ENCODE peak calls at places on chromosomes 1 and 21, in seven cellular contexts. M, V, D, Z, T, C and E are unnamed samples.

GRCh38 chr1:234611799-234612351 is 1.9 kb upstream of the IRF2BP2 start:
- DNase-seq in M (no peak), V (peak; percentile 55), D (peak; percentile 71), Z (peak; percentile 54), T (peak; percentile 77), C (no peak), E (no peak)

GRCh38 chr1:198167436-198167934 is 10.7 kb downstream of the NEK7 start:
- DNase-seq in M (peak; percentile 83), V (peak; percentile 49), D (no peak), Z (no peak), T (no peak), C (no peak), E (peak; percentile 62)

GRCh38 chr1:154159554-154159953 is 4.7 kb upstream of the NUP210L start:
- DNase-seq in M (no peak), V (no peak), D (no peak), Z (no peak), T (no peak), C (no peak), E (no peak)

GRCh38 chr1:229556551-229556950 is 2.0 kb downstream of the ABCB10 start:
- DNase-seq in M (no peak), V (no peak), D (no peak), Z (no peak), T (no peak), C (no peak), E (no peak)

GRCh38 chr1:29532741-29533140 is 296.4 kb downstream of the PTPRU start:
- DNase-seq in M (no peak), V (no peak), D (no peak), Z (no peak), T (no peak), C (no peak), E (no peak)

GRCh38 chr1:228770779-228771223 is 35.5 kb downstream of the RHOU start:
- DNase-seq in M (no peak), V (no peak), D (no peak), Z (no peak), T (no peak), C (no peak), E (no peak)

GRCh38 chr1:200128081-200128480 is 100.6 kb downstream of the NR5A2 start:
- DNase-seq in M (no peak), V (no peak), D (no peak), Z (no peak), T (no peak), C (no peak), E (no peak)

GRCh38 chr1:160682983-160683886 is 28.4 kb downstream of the CD48 start:
- DNase-seq in M (peak; percentile 11), V (no peak), D (no peak), Z (peak; percentile 6), T (no peak), C (no peak), E (no peak)

GRCh38 chr21:33451634-33452071 is 28.1 kb downstream of the TMEM50B start:
- DNase-seq in M (peak; percentile 57), V (no peak), D (no peak), Z (peak; percentile 9), T (no peak), C (no peak), E (peak; percentile 7)

GRCh38 chr1:20219991-20220390 is 33.7 kb upstream of the PLA2G2C start:
- DNase-seq in M (no peak), V (no peak), D (no peak), Z (no peak), T (no peak), C (no peak), E (no peak)

GRCh38 chr1:228555074-228555989 is 68.2 kb downstream of the RNF187 start:
- DNase-seq in M (no peak), V (no peak), D (no peak), Z (no peak), T (peak; percentile 61), C (no peak), E (no peak)

GRCh38 chr1:10122926-10123325 is 87.4 kb upstream of the KIF1B start:
- DNase-seq in M (no peak), V (peak; percentile 56), D (no peak), Z (peak; percentile 43), T (no peak), C (peak; percentile 41), E (peak; percentile 72)

GRCh38 chr21:37623689-37624088 is 257.1 kb downstream of the DYRK1A start:
- DNase-seq in M (no peak), V (no peak), D (no peak), Z (no peak), T (no peak), C (no peak), E (no peak)

GRCh38 chr1:227322376-227322775 is 4.1 kb upstream of the CDC42BPA start:
- DNase-seq in M (no peak), V (no peak), D (no peak), Z (no peak), T (no peak), C (no peak), E (no peak)

GRCh38 chr1:33342041-33342723 is 21.3 kb upstream of the A3GALT2 start:
- DNase-seq in M (peak; percentile 95), V (peak; percentile 95), D (peak; percentile 92), Z (peak; percentile 98), T (no peak), C (peak; percentile 98), E (peak; percentile 98)

GRCh38 chr1:201268604-201269151 is 14.6 kb upstream of the PKP1 start:
- DNase-seq in M (peak; percentile 81), V (peak; percentile 87), D (no peak), Z (peak; percentile 82), T (no peak), C (peak; percentile 48), E (peak; percentile 74)

GRCh38 chr1:232707142-232707541 is 77.2 kb upstream of the SIPA1L2 start:
- DNase-seq in M (peak; percentile 86), V (no peak), D (peak; percentile 67), Z (no peak), T (no peak), C (no peak), E (no peak)

GRCh38 chr1:116033322-116033721 is 57.0 kb downstream of the SLC22A15 start:
- DNase-seq in M (peak; percentile 86), V (no peak), D (no peak), Z (no peak), T (no peak), C (no peak), E (no peak)

GRCh38 chr1:44636067-44636466 is 38.2 kb downstream of the TMEM53 start:
- DNase-seq in M (no peak), V (no peak), D (no peak), Z (no peak), T (no peak), C (no peak), E (no peak)

GRCh38 chr1:11180342-11180744 is 8.8 kb upstream of the ANGPTL7 start:
- DNase-seq in M (no peak), V (peak; percentile 15), D (no peak), Z (peak; percentile 82), T (no peak), C (no peak), E (peak; percentile 71)

GRCh38 chr1:19260211-19261138 is 8.9 kb downstream of the MRTO4 start:
- DNase-seq in M (peak; percentile 79), V (peak; percentile 91), D (peak; percentile 42), Z (peak; percentile 92), T (peak; percentile 69), C (peak; percentile 59), E (peak; percentile 90)

GRCh38 chr1:38991638-38992449 is 768 bp downstream of the AKIRIN1 start:
- DNase-seq in M (no peak), V (peak; percentile 25), D (peak; percentile 30), Z (peak; percentile 25), T (peak; percentile 68), C (no peak), E (no peak)

GRCh38 chr1:227901906-227902640 is 45.7 kb downstream of the WNT9A start:
- DNase-seq in M (no peak), V (peak; percentile 52), D (no peak), Z (peak; percentile 21), T (peak; percentile 50), C (no peak), E (peak; percentile 45)

DNA sequence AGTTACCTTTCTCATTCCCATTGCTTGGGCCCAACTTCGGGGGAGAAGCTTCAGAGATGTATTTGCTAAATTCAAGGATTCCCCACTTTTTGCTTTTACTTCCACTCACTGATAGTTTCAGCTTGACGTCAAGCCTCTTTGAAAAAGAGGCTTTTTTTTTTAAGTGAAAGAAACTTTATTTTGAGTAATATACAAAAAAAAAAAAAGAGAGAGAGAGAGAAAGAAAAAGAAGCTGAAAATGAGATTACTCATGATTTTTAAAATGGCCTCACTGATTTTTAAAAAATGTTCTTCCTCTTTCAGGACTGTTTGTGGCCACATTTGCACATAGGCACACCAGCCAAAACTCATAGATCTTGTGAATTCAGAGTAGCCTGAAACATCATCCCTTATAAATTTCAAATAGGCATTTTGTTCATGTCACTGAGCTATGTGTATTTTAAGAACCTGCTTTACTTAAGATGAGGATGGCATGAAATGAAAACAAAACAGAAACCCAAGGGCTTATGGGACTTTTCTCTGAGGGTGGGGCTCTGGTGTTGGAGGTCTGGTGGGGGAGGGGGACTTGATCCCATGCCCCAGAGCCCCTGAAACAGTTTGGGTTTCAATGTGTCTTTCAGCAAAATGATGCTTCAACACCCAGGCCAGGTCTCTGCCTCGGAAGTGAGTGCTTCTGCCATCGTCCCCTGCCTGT is 6.0 kb downstream of the ATF3 start:
- DNase-seq in M (peak; percentile 21), V (no peak), D (no peak), Z (peak; percentile 11), T (no peak), C (no peak), E (no peak)
- H3K4me3 ChIP-seq in M (no peak overlapping the region), V (no peak overlapping the region), D (no peak overlapping the region), Z (no peak overlapping the region), T (no peak overlapping the region), C (no peak overlapping the region), E (no peak overlapping the region)

GRCh38 chr1:54861070-54861761 is 25.8 kb downstream of the DHCR24 start:
- DNase-seq in M (no peak), V (no peak), D (no peak), Z (peak; percentile 58), T (no peak), C (no peak), E (no peak)
- TF ChIP-seq CTCF in M (no peak), V (no peak), D (no peak), Z (no peak), T (no peak), C (no peak), E (no peak)

GRCh38 chr1:14947421-14947820 is 206.1 kb upstream of the TMEM51 start:
- DNase-seq in M (no peak), V (no peak), D (no peak), Z (no peak), T (no peak), C (no peak), E (peak; percentile 26)
- H3K4me3 ChIP-seq in M (no peak overlapping the region), V (no peak overlapping the region), D (no peak overlapping the region), Z (peak overlapping the region; percentile 58), T (peak overlapping the region; percentile 36), C (peak overlapping the region; percentile 38), E (peak overlapping the region; percentile 17)

DNA sequence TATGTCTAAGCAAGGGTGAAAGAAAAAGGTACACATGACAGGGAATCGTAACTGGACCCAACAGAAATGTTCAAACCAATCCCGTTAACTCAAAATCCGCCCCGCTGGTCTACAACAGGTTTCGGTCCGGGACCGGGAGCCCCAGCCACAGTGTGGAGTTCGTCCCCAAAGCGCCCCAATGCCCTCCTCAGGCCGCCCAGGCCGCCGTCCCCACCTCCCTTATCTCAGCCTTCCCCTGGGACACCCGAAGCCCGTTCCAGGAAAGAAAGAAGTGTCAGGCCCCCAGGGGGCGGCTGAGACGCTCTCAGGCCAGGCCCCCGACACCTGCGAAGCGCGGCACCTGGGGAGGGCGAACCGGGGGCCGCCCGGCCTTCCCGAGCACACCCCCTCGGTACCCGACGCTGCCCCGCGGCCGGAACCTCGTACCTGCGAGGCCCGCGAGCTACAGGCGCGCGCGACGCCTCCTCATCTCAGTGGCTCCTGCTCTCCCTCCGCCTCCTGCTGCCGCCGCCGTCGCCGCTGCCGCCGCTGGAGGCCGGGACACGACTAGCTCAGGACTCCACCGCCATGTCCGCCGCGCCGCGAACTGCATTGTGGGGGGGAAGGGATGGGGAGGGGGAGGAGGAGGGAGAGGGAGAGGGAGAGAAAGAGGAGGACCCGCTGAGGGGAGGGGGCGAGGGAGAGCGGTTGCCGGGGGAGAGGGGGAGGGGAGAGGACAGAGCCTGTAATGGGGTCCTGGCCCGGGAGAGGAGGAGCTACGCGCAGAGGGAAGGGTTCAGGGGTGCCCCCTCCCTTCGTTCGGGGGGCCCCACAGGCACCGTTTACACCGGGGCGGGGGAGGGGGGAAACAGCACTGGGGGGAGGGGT is at the start of gene TUT4:
- DNase-seq in M (peak; percentile 28), V (peak; percentile 50), D (peak; percentile 76), Z (peak; percentile 70), T (peak; percentile 91), C (peak; percentile 48), E (peak; percentile 87)
- TF ChIP-seq CTCF in M (peak; percentile 18), V (peak; percentile 17), D (no peak), Z (no peak), T (no peak), C (no peak), E (peak; percentile 15)